ENCODE peak calls at places on chromosomes 13 and 19, in seven cellular contexts. R, D, H, G, P, T and S are unnamed samples.

GRCh38 chr19:48418317-48419064 is 25.0 kb downstream of the GRIN2D start:
- DNase-seq in D (peak; percentile 41), G (no peak), T (peak; percentile 28), H (no peak), P (peak; percentile 59), R (peak; percentile 23), S (peak; percentile 68)

GRCh38 chr13:114096811-114097503 is 35.5 kb downstream of the RASA3 start:
- DNase-seq in H (no peak), T (no peak), R (no peak), G (no peak), P (no peak), D (no peak), S (no peak)

GRCh38 chr13:66660013-66660804 is 569.9 kb downstream of the PCDH9 start:
- DNase-seq in H (no peak), T (no peak), D (no peak), G (no peak), P (peak; percentile 80), R (peak; percentile 75), S (no peak)

GRCh38 chr19:17686027-17686511 is 2.1 kb downstream of the UNC13A start:
- DNase-seq in H (no peak), R (no peak), T (no peak), D (peak; percentile 58), G (no peak), P (peak; percentile 42), S (peak; percentile 63)

GRCh38 chr19:35346193-35347052 is 1.3 kb upstream of the FFAR1 start:
- DNase-seq in G (no peak), R (no peak), P (no peak), H (peak; percentile 31), D (peak; percentile 19), T (no peak), S (no peak)

GRCh38 chr13:112947796-112948195 is 21.2 kb upstream of the MCF2L start:
- DNase-seq in P (no peak), D (no peak), H (no peak), T (no peak), R (no peak), G (no peak), S (no peak)

GRCh38 chr13:50453238-50453637 is 390.3 kb downstream of the DLEU7 start:
- DNase-seq in T (no peak), P (no peak), H (no peak), G (no peak), R (peak; percentile 5), D (no peak), S (no peak)

GRCh38 chr19:33953592-33953991 is 156.9 kb downstream of the KCTD15 start:
- DNase-seq in G (no peak), P (no peak), R (no peak), T (no peak), H (no peak), D (no peak), S (no peak)

GRCh38 chr13:21282065-21282464 is 105.6 kb downstream of the MRPL57 start:
- DNase-seq in H (no peak), D (no peak), R (no peak), G (no peak), P (no peak), T (no peak), S (no peak)

GRCh38 chr13:74904547-74904946 is 577.4 kb downstream of the TBC1D4 start:
- DNase-seq in D (no peak), T (no peak), G (no peak), H (no peak), R (no peak), P (no peak), S (peak; percentile 42)

GRCh38 chr19:15280915-15281683 is 48.9 kb upstream of the EPHX3 start:
- DNase-seq in R (peak; percentile 89), P (peak; percentile 88), G (peak; percentile 81), T (peak; percentile 99), D (no peak), H (no peak), S (peak; percentile 66)

GRCh38 chr13:39051157-39051556 is 12.9 kb downstream of the NHLRC3 start:
- DNase-seq in G (peak; percentile 26), R (peak; percentile 50), D (no peak), P (peak; percentile 60), T (peak; percentile 59), H (no peak), S (peak; percentile 52)

GRCh38 chr19:51948979-51949378 is 21.7 kb downstream of the ZNF613 start:
- DNase-seq in R (peak; percentile 23), T (no peak), D (no peak), P (no peak), H (no peak), G (no peak), S (no peak)

GRCh38 chr13:29484236-29484635 is 111.3 kb downstream of the SLC7A1 start:
- DNase-seq in R (no peak), D (no peak), H (no peak), G (no peak), P (no peak), T (no peak), S (peak; percentile 54)

GRCh38 chr19:49638360-49638759 is 1.6 kb downstream of the RRAS start:
- DNase-seq in R (no peak), G (no peak), P (peak; percentile 66), D (no peak), T (peak; percentile 23), H (no peak), S (peak; percentile 56)

GRCh38 chr19:55695511-55696290 is 20.7 kb downstream of the EPN1 start:
- DNase-seq in H (no peak), P (no peak), G (no peak), D (no peak), R (no peak), T (no peak), S (no peak)

GRCh38 chr13:101283782-101284181 is 132.5 kb downstream of the NALCN start:
- DNase-seq in T (no peak), P (no peak), D (no peak), G (no peak), R (no peak), H (no peak), S (no peak)

GRCh38 chr13:40094056-40094455 is 438.6 kb downstream of the COG6 start:
- DNase-seq in D (no peak), H (no peak), P (no peak), T (no peak), R (no peak), G (no peak), S (no peak)

GRCh38 chr13:52850396-52851152 is 2.1 kb upstream of the PCDH8 start:
- DNase-seq in G (peak; percentile 87), T (peak; percentile 60), P (peak; percentile 51), D (peak; percentile 93), H (peak; percentile 94), R (peak; percentile 7), S (peak; percentile 95)

GRCh38 chr13:42063105-42063504 is 14.7 kb downstream of the DGKH start:
- DNase-seq in P (no peak), G (no peak), D (no peak), T (no peak), H (no peak), R (no peak), S (peak; percentile 78)

GRCh38 chr19:55681131-55682087 is 6.4 kb downstream of the EPN1 start:
- DNase-seq in H (no peak), P (no peak), G (no peak), D (no peak), R (peak; percentile 53), T (no peak), S (no peak)

GRCh38 chr19:58279042-58279924 is 528 bp downstream of the ZNF8 start:
- DNase-seq in D (peak; percentile 75), T (peak; percentile 46), R (peak; percentile 51), H (peak; percentile 86), P (peak; percentile 78), G (no peak), S (peak; percentile 87)

GRCh38 chr13:43787998-43788397 is 1.2 kb upstream of the ENOX1 start:
- DNase-seq in D (no peak), G (peak; percentile 38), T (peak; percentile 17), P (peak; percentile 78), R (peak; percentile 52), H (no peak), S (peak; percentile 72)

GRCh38 chr13:26561636-26562537 is 4.4 kb downstream of the WASF3 start:
- DNase-seq in R (peak; percentile 84), P (peak; percentile 71), H (no peak), G (peak; percentile 41), D (no peak), T (peak; percentile 47), S (peak; percentile 22)
- H2BK5ac ChIP-seq in R (peak overlapping the region; percentile 73), P (no peak overlapping the region), H (no peak overlapping the region), G (no peak overlapping the region), D (no peak overlapping the region), T (no peak overlapping the region), S (no peak overlapping the region)

DNA sequence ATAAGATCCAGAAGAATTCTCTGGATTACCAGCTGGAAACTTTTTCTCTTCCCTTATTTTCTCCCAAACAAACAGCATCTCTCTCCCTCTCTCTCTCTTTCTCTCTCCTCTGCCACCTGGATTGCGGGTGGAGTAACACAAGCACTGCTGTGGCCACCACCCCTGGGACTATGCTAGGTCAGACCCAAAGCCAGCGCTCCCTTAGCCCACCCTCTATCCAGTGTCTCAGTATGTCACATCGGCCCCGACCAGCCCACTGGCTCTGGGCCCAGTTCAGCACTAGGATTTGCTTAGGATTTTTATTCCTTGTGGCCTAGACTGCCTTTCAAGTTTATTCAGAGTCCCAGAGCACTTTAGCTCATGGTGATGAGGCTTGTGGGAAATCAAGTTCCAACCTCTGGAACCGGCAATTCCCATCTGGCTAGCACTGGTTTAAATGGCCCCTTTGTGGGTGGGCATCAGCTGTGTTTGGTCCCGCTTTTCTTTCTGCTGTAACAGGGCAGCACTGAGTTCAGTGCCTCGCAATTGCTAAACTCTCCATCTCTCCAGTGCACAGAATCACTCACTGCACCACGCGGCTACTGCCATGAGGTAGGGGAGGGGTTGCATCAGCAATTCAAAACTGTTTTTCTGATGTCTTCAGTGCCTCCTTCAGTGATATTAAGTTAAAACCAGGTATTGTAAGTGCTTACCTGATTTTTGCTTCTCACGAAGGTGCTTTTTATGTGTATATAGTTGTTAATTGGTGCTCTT is 1623.1 kb downstream of the SLITRK5 start:
- DNase-seq in H (no peak), G (no peak), P (no peak), T (no peak), D (no peak), R (no peak), S (no peak)
- H2BK5ac ChIP-seq in H (peak overlapping the region; percentile 35), G (no peak overlapping the region), P (no peak overlapping the region), T (no peak overlapping the region), D (no peak overlapping the region), R (no peak overlapping the region), S (no peak overlapping the region)

GRCh38 chr13:32264407-32264806 is 50.8 kb downstream of the ZAR1L start:
- DNase-seq in T (no peak), P (peak; percentile 70), H (no peak), G (no peak), D (no peak), R (peak; percentile 55), S (no peak)
- H2BK5ac ChIP-seq in T (no peak overlapping the region), P (no peak overlapping the region), H (no peak overlapping the region), G (no peak overlapping the region), D (no peak overlapping the region), R (no peak overlapping the region), S (no peak overlapping the region)

DNA sequence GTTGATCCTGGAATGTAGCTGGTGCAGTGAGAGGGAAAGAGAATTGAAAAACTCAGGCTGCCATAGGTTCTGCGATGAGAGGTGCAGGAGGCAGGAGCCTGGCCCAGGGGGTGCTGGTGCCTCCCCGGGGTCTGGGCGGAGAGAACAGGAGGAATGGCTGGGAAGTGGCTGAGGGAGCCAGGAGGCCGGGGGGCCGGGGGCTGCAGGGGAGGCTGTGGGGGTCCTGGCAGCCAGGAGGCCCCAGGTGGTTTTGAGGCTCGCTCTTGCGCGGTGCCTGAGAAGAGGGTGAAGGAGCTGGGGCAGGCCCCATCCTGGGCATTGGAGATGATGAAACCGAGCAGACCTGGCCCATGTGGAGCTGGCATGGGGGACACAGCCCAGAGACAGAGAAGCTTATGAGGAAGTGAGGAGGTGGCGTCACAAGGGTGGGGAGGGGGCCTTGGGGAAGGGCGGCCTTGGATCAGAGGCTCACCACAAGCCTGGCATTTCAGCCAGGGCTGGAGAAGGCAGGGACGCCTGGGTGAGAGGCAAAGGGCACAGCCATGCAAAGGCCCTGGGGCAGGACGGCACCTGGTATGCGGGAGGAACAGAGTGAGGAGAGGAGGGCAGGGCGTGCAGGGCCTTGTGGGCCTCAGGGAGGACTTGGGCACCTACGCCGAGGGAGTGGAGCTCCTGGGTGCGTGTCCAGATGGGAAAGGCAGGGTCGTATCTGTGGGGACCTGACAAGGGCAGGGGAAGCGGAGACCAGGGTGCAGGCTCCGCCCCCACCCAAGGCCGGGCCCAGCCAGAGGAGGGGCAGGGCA is 1.3 kb upstream of the TEKTIP1 start:
- DNase-seq in H (no peak), R (no peak), P (no peak), D (no peak), G (no peak), T (peak; percentile 53), S (no peak)
- H2BK5ac ChIP-seq in H (no peak overlapping the region), R (no peak overlapping the region), P (no peak overlapping the region), D (no peak overlapping the region), G (peak overlapping the region; percentile 66), T (no peak overlapping the region), S (no peak overlapping the region)